ENCODE peak calls at places on chromosome 1, in ten cellular contexts. One of them, this sample, is unnamed.

GRCh38 chr1:3677411-3677944 is 25.2 kb downstream of the TP73 start:
- DNase-seq in IMR-90: no peak
- DNase-seq in AG09319: no peak
- DNase-seq in anterior cingulate cortex: no peak
- DNase-seq in amniotic stem cell: no peak
- DNase-seq in pancreas: no peak
- DNase-seq in stimulated activated CD8-positive, alpha-beta memory T cell treated with anti-CD3 and anti-CD28 coated beads, Interleukin-7, amount 100 ng/mL, for 1 hour: no peak
- DNase-seq in HT1080: no peak
- DNase-seq in Caco-2: no peak
- DNase-seq in activated T-helper 1 cell treated with anti-CD3 and anti-CD28 coated beads, Interleukin-2, amount 50 U/mL, for 16 hours: no peak
- DNase-seq in this sample: no peak

GRCh38 chr1:204390731-204391466 is 20.7 kb downstream of the PPP1R15B start:
- DNase-seq in IMR-90: peak
- DNase-seq in AG09319: no peak
- DNase-seq in anterior cingulate cortex: no peak
- DNase-seq in amniotic stem cell: no peak
- DNase-seq in pancreas: no peak
- DNase-seq in stimulated activated CD8-positive, alpha-beta memory T cell treated with anti-CD3 and anti-CD28 coated beads, Interleukin-7, amount 100 ng/mL, for 1 hour: no peak
- DNase-seq in HT1080: no peak
- DNase-seq in Caco-2: no peak
- DNase-seq in activated T-helper 1 cell treated with anti-CD3 and anti-CD28 coated beads, Interleukin-2, amount 50 U/mL, for 16 hours: no peak
- DNase-seq in this sample: no peak

GRCh38 chr1:117678246-117678977 is 72.6 kb downstream of the TENT5C start:
- DNase-seq in IMR-90: no peak
- DNase-seq in AG09319: no peak
- DNase-seq in anterior cingulate cortex: no peak
- DNase-seq in amniotic stem cell: no peak
- DNase-seq in pancreas: peak
- DNase-seq in stimulated activated CD8-positive, alpha-beta memory T cell treated with anti-CD3 and anti-CD28 coated beads, Interleukin-7, amount 100 ng/mL, for 1 hour: no peak
- DNase-seq in HT1080: no peak
- DNase-seq in Caco-2: no peak
- DNase-seq in activated T-helper 1 cell treated with anti-CD3 and anti-CD28 coated beads, Interleukin-2, amount 50 U/mL, for 16 hours: no peak
- DNase-seq in this sample: peak

GRCh38 chr1:163673076-163673475 is 351.3 kb downstream of the NUF2 start:
- DNase-seq in IMR-90: no peak
- DNase-seq in AG09319: no peak
- DNase-seq in anterior cingulate cortex: no peak
- DNase-seq in amniotic stem cell: no peak
- DNase-seq in pancreas: no peak
- DNase-seq in stimulated activated CD8-positive, alpha-beta memory T cell treated with anti-CD3 and anti-CD28 coated beads, Interleukin-7, amount 100 ng/mL, for 1 hour: no peak
- DNase-seq in HT1080: no peak
- DNase-seq in Caco-2: no peak
- DNase-seq in activated T-helper 1 cell treated with anti-CD3 and anti-CD28 coated beads, Interleukin-2, amount 50 U/mL, for 16 hours: no peak
- DNase-seq in this sample: no peak

GRCh38 chr1:19639999-19640362 is 4.1 kb upstream of the NBL1 start:
- DNase-seq in IMR-90: peak
- DNase-seq in AG09319: no peak
- DNase-seq in anterior cingulate cortex: no peak
- DNase-seq in amniotic stem cell: no peak
- DNase-seq in pancreas: no peak
- DNase-seq in stimulated activated CD8-positive, alpha-beta memory T cell treated with anti-CD3 and anti-CD28 coated beads, Interleukin-7, amount 100 ng/mL, for 1 hour: no peak
- DNase-seq in HT1080: no peak
- DNase-seq in Caco-2: no peak
- DNase-seq in activated T-helper 1 cell treated with anti-CD3 and anti-CD28 coated beads, Interleukin-2, amount 50 U/mL, for 16 hours: no peak
- DNase-seq in this sample: peak

GRCh38 chr1:94236630-94237290 is 624 bp downstream of the ARHGAP29 start:
- DNase-seq in IMR-90: peak
- DNase-seq in AG09319: no peak
- DNase-seq in anterior cingulate cortex: no peak
- DNase-seq in amniotic stem cell: no peak
- DNase-seq in pancreas: peak
- DNase-seq in stimulated activated CD8-positive, alpha-beta memory T cell treated with anti-CD3 and anti-CD28 coated beads, Interleukin-7, amount 100 ng/mL, for 1 hour: no peak
- DNase-seq in HT1080: peak
- DNase-seq in Caco-2: peak
- DNase-seq in activated T-helper 1 cell treated with anti-CD3 and anti-CD28 coated beads, Interleukin-2, amount 50 U/mL, for 16 hours: no peak
- DNase-seq in this sample: peak

GRCh38 chr1:91872560-91873081 is 13.3 kb downstream of the TGFBR3 start:
- DNase-seq in IMR-90: no peak
- DNase-seq in AG09319: no peak
- DNase-seq in anterior cingulate cortex: no peak
- DNase-seq in amniotic stem cell: no peak
- DNase-seq in pancreas: no peak
- DNase-seq in stimulated activated CD8-positive, alpha-beta memory T cell treated with anti-CD3 and anti-CD28 coated beads, Interleukin-7, amount 100 ng/mL, for 1 hour: no peak
- DNase-seq in HT1080: peak
- DNase-seq in Caco-2: no peak
- DNase-seq in activated T-helper 1 cell treated with anti-CD3 and anti-CD28 coated beads, Interleukin-2, amount 50 U/mL, for 16 hours: no peak
- DNase-seq in this sample: peak

GRCh38 chr1:33005812-33006465 is 30.7 kb downstream of the AK2 start:
- DNase-seq in IMR-90: no peak
- DNase-seq in AG09319: no peak
- DNase-seq in anterior cingulate cortex: no peak
- DNase-seq in amniotic stem cell: no peak
- DNase-seq in pancreas: no peak
- DNase-seq in stimulated activated CD8-positive, alpha-beta memory T cell treated with anti-CD3 and anti-CD28 coated beads, Interleukin-7, amount 100 ng/mL, for 1 hour: no peak
- DNase-seq in HT1080: no peak
- DNase-seq in Caco-2: no peak
- DNase-seq in activated T-helper 1 cell treated with anti-CD3 and anti-CD28 coated beads, Interleukin-2, amount 50 U/mL, for 16 hours: no peak
- DNase-seq in this sample: no peak

GRCh38 chr1:154820646-154821045 is 49.4 kb downstream of the KCNN3 start:
- DNase-seq in IMR-90: no peak
- DNase-seq in AG09319: no peak
- DNase-seq in anterior cingulate cortex: no peak
- DNase-seq in amniotic stem cell: no peak
- DNase-seq in pancreas: no peak
- DNase-seq in stimulated activated CD8-positive, alpha-beta memory T cell treated with anti-CD3 and anti-CD28 coated beads, Interleukin-7, amount 100 ng/mL, for 1 hour: no peak
- DNase-seq in HT1080: no peak
- DNase-seq in Caco-2: no peak
- DNase-seq in activated T-helper 1 cell treated with anti-CD3 and anti-CD28 coated beads, Interleukin-2, amount 50 U/mL, for 16 hours: no peak
- DNase-seq in this sample: no peak

GRCh38 chr1:37602750-37603694 is 7.3 kb upstream of the GNL2 start:
- DNase-seq in IMR-90: peak
- DNase-seq in AG09319: no peak
- DNase-seq in anterior cingulate cortex: peak
- DNase-seq in amniotic stem cell: no peak
- DNase-seq in pancreas: no peak
- DNase-seq in stimulated activated CD8-positive, alpha-beta memory T cell treated with anti-CD3 and anti-CD28 coated beads, Interleukin-7, amount 100 ng/mL, for 1 hour: no peak
- DNase-seq in HT1080: no peak
- DNase-seq in Caco-2: peak
- DNase-seq in activated T-helper 1 cell treated with anti-CD3 and anti-CD28 coated beads, Interleukin-2, amount 50 U/mL, for 16 hours: no peak
- DNase-seq in this sample: peak

GRCh38 chr1:99621340-99621901 is 24.5 kb upstream of the PALMD start:
- DNase-seq in IMR-90: peak
- DNase-seq in AG09319: no peak
- DNase-seq in anterior cingulate cortex: no peak
- DNase-seq in amniotic stem cell: no peak
- DNase-seq in pancreas: no peak
- DNase-seq in stimulated activated CD8-positive, alpha-beta memory T cell treated with anti-CD3 and anti-CD28 coated beads, Interleukin-7, amount 100 ng/mL, for 1 hour: no peak
- DNase-seq in HT1080: peak
- DNase-seq in Caco-2: no peak
- DNase-seq in activated T-helper 1 cell treated with anti-CD3 and anti-CD28 coated beads, Interleukin-2, amount 50 U/mL, for 16 hours: no peak
- DNase-seq in this sample: no peak

GRCh38 chr1:43600033-43601020 is 49.6 kb upstream of the KDM4A start:
- DNase-seq in IMR-90: no peak
- DNase-seq in AG09319: no peak
- DNase-seq in anterior cingulate cortex: no peak
- DNase-seq in amniotic stem cell: no peak
- DNase-seq in pancreas: no peak
- DNase-seq in stimulated activated CD8-positive, alpha-beta memory T cell treated with anti-CD3 and anti-CD28 coated beads, Interleukin-7, amount 100 ng/mL, for 1 hour: no peak
- DNase-seq in HT1080: no peak
- DNase-seq in Caco-2: no peak
- DNase-seq in activated T-helper 1 cell treated with anti-CD3 and anti-CD28 coated beads, Interleukin-2, amount 50 U/mL, for 16 hours: no peak
- DNase-seq in this sample: no peak